ENCODE peak calls at places on chromosomes 7 and 10, in ten cellular contexts. R is upper lobe of right lung, Y is Karpas-422, C is cardiac muscle cell, I is neural progenitor cell, P is breast epithelium, F is foreskin fibroblast, G is uterus, W is AG09309, Q is hepatocyte. N is an unnamed sample.

GRCh38 chr7:27684491-27684890 is 21.8 kb upstream of the HIBADH start:
- DNase-seq in P (no peak), G (no peak), W (no peak), I (no peak), Q (no peak), R (no peak), C (no peak), F (no peak), Y (no peak), N (no peak)

GRCh38 chr10:133124357-133125211 is 35.4 kb upstream of the KNDC1 start:
- DNase-seq in I (peak), P (no peak), Y (no peak), G (no peak), Q (peak), W (no peak), C (peak), F (peak), R (peak), N (no peak)

GRCh38 chr7:148856035-148856881 is 27.8 kb downstream of the EZH2 start:
- DNase-seq in R (no peak), Q (peak), W (no peak), I (peak), F (no peak), G (no peak), C (peak), Y (peak), P (no peak), N (peak)

GRCh38 chr10:65931291-65932080 is 994.4 kb upstream of the LRRTM3 start:
- DNase-seq in G (no peak), Q (no peak), R (no peak), C (no peak), I (peak), Y (no peak), W (no peak), P (no peak), F (no peak), N (no peak)

GRCh38 chr7:42677751-42678231 is 234.1 kb downstream of the C7orf25 start:
- DNase-seq in C (peak), Q (peak), I (no peak), F (peak), G (peak), P (no peak), W (peak), R (no peak), Y (no peak), N (peak)

GRCh38 chr7:148909560-148909959 is 25.5 kb upstream of the EZH2 start:
- DNase-seq in F (no peak), C (no peak), W (no peak), Y (no peak), I (peak), G (no peak), R (no peak), P (no peak), Q (no peak), N (no peak)

GRCh38 chr10:93762979-93763391 is 5.2 kb downstream of the LGI1 start:
- DNase-seq in Y (no peak), I (no peak), G (no peak), P (no peak), R (no peak), C (no peak), W (no peak), F (no peak), Q (peak), N (no peak)

GRCh38 chr10:30184397-30185033 is 125.1 kb upstream of the JCAD start:
- DNase-seq in P (no peak), R (no peak), I (no peak), C (no peak), W (no peak), Q (peak), Y (no peak), F (no peak), G (no peak), N (no peak)

GRCh38 chr10:61503051-61503450 is 49.9 kb upstream of the TMEM26 start:
- DNase-seq in Q (no peak), C (no peak), F (peak), P (no peak), Y (no peak), R (no peak), W (peak), G (no peak), I (no peak), N (no peak)

GRCh38 chr10:102313221-102313896 is 68.0 kb downstream of the GBF1 start:
- DNase-seq in W (no peak), C (no peak), R (no peak), Y (no peak), Q (no peak), I (peak), G (no peak), P (no peak), F (peak), N (no peak)

GRCh38 chr10:35409094-35409582 is 72.8 kb downstream of the CCNY start:
- DNase-seq in P (no peak), F (peak), C (peak), G (no peak), W (peak), R (no peak), Y (no peak), I (no peak), Q (no peak), N (peak)

GRCh38 chr10:110845372-110845755 is 26.4 kb upstream of the PDCD4 start:
- DNase-seq in G (no peak), W (no peak), R (no peak), C (no peak), Y (no peak), I (no peak), F (no peak), Q (no peak), P (no peak), N (no peak)

GRCh38 chr10:68032113-68032512 is 43.0 kb downstream of the HERC4 start:
- DNase-seq in I (no peak), P (no peak), Q (peak), R (no peak), W (no peak), C (peak), F (no peak), Y (peak), G (no peak), N (no peak)

GRCh38 chr10:75105576-75106197 is 5.8 kb upstream of the SAMD8 start:
- DNase-seq in I (no peak), C (no peak), W (no peak), R (no peak), F (no peak), Q (no peak), Y (no peak), G (no peak), P (no peak), N (no peak)

GRCh38 chr10:48506147-48506917 is 98.5 kb downstream of the ARHGAP22 start:
- DNase-seq in G (no peak), I (no peak), Y (peak), Q (peak), C (peak), P (no peak), F (no peak), R (no peak), W (no peak), N (peak)

GRCh38 chr7:1990001-1990670 is 242.6 kb downstream of the MAD1L1 start:
- DNase-seq in R (no peak), Y (no peak), W (no peak), F (no peak), P (no peak), Q (no peak), C (no peak), I (no peak), G (peak), N (no peak)

GRCh38 chr7:114416089-114416990 is 1.7 kb downstream of the FOXP2 start:
- DNase-seq in G (no peak), P (no peak), W (no peak), C (no peak), Y (no peak), I (no peak), F (no peak), R (no peak), Q (no peak), N (no peak)

GRCh38 chr10:12934777-12935176 is 66.7 kb downstream of the CCDC3 start:
- DNase-seq in G (no peak), F (peak), Y (no peak), C (peak), P (no peak), W (no peak), I (no peak), Q (no peak), R (no peak), N (no peak)

GRCh38 chr10:84452006-84452405 is 123.6 kb downstream of the CCSER2 start:
- DNase-seq in F (no peak), Q (no peak), W (no peak), P (no peak), R (no peak), I (no peak), C (peak), G (no peak), Y (no peak), N (no peak)

GRCh38 chr7:49776994-49777393 is 3.6 kb downstream of the VWC2 start:
- DNase-seq in G (no peak), R (no peak), C (no peak), P (no peak), W (no peak), F (no peak), Q (no peak), I (peak), Y (no peak), N (no peak)

GRCh38 chr10:90862908-90863514 is 5.2 kb upstream of the HTR7 start:
- DNase-seq in Y (peak), W (no peak), F (no peak), I (peak), Q (peak), G (no peak), P (no peak), R (no peak), C (peak), N (no peak)

GRCh38 chr10:91229683-91230082 is 9.2 kb downstream of the PCGF5 start:
- DNase-seq in Y (no peak), W (no peak), I (no peak), Q (no peak), R (no peak), F (no peak), G (no peak), C (no peak), P (no peak), N (no peak)

GRCh38 chr7:86320886-86321285 is 322.8 kb upstream of the GRM3 start:
- DNase-seq in C (no peak), Y (no peak), W (no peak), G (no peak), R (no peak), F (no peak), I (peak), P (no peak), Q (no peak), N (no peak)

GRCh38 chr7:2903686-2904162 is 59.6 kb upstream of the GNA12 start:
- DNase-seq in I (no peak), R (no peak), Y (no peak), W (no peak), Q (no peak), C (peak), G (no peak), P (no peak), F (no peak), N (no peak)

GRCh38 chr10:69703766-69704191 is 73.7 kb downstream of the FAM241B start:
- DNase-seq in F (peak), G (no peak), Q (no peak), W (peak), C (peak), R (no peak), Y (no peak), P (no peak), I (no peak), N (no peak)

GRCh38 chr10:84820121-84820520 is 491.7 kb downstream of the CCSER2 start:
- DNase-seq in W (no peak), P (no peak), C (no peak), Y (peak), G (no peak), I (no peak), Q (no peak), R (no peak), F (no peak), N (peak)

GRCh38 chr7:386385-386784 is 96.4 kb downstream of the FOXL3 start:
- DNase-seq in F (no peak), I (no peak), C (no peak), P (peak), Q (no peak), G (peak), R (no peak), Y (no peak), W (no peak), N (no peak)

GRCh38 chr7:142894886-142895593 is 9.5 kb upstream of the TRPV6 start:
- DNase-seq in W (no peak), Y (no peak), P (no peak), R (no peak), G (no peak), C (no peak), I (no peak), Q (no peak), F (no peak), N (no peak)

GRCh38 chr10:110263164-110263563 is 41.6 kb downstream of the SMNDC1 start:
- DNase-seq in Y (no peak), P (no peak), F (no peak), Q (no peak), G (no peak), R (no peak), W (no peak), C (no peak), I (no peak), N (no peak)

GRCh38 chr10:43231523-43232078 is 35.3 kb downstream of the RASGEF1A start:
- DNase-seq in Q (no peak), Y (no peak), C (no peak), G (peak), I (no peak), R (peak), F (no peak), P (no peak), W (no peak), N (peak)

GRCh38 chr10:27998954-27999275 is at the start of gene ODAD2:
- DNase-seq in F (no peak), I (no peak), C (no peak), R (no peak), W (no peak), P (no peak), G (no peak), Y (no peak), Q (no peak), N (no peak)

GRCh38 chr10:98536551-98536950 is 89.8 kb upstream of the HPS1 start:
- DNase-seq in Q (peak), C (no peak), W (no peak), G (no peak), Y (no peak), F (peak), R (no peak), I (no peak), P (peak), N (peak)

DNA sequence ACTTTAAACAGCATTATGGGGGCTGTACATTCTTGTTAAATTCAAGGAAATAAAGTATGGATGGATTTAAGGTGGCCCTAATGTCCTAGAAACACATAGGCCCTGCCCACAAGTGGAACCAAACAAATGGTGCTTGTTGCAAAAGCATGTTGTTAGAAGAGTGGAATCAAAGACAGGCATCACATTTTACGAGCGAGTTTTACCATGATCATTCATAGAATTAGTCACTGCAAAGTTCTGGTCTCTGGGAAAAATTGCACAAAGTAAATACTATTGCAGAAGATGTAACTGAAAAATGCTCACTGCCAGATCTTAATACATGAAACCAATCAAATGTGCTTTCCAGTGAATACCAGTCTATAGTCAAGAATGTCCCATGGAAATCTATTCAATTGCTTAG is 677.1 kb downstream of the PARD3 start:
- DNase-seq in W (peak), Y (no peak), R (no peak), F (peak), Q (no peak), P (no peak), G (no peak), I (no peak), C (no peak), N (no peak)
- H3K4me3 ChIP-seq in W (no peak), Y (no peak), R (no peak), F (no peak), Q (no peak), P (no peak), G (no peak), I (no peak), C (no peak), N (no peak)

GRCh38 chr7:131010714-131011436 is 276.9 kb upstream of the KLF14 start:
- DNase-seq in G (no peak), W (no peak), P (no peak), Q (no peak), C (peak), Y (peak), R (no peak), I (no peak), F (peak), N (no peak)
- H3K4me3 ChIP-seq in G (no peak), W (no peak), P (no peak), Q (no peak), C (no peak), Y (no peak), R (no peak), I (no peak), F (no peak), N (no peak)

DNA sequence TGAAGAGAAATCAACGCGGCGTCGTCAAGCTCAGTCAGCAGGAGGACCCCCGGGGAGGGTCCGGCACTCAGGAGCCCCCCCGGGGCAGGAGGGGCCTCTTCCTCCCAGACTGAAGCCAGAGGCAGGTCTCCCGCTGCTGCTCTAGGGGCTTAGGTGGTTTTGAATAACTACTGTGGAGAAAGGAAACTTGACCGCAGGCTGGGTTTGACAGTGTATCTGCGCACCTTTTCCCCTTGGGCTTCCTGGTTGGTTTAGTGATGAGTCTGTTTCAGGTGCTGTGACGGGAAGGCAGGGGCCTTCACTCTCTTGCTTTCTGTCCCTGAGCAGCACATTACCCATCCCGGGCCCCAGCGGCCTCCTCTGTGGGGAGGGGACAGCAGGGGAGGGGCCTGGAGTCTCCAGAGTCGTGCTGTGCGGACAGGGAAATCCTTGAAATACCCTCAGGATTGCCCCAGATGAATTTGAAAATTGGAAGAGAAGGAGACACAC is 262.2 kb downstream of the ADARB2 start:
- DNase-seq in G (no peak), W (no peak), Q (no peak), I (no peak), C (no peak), F (no peak), R (no peak), P (no peak), Y (no peak), N (no peak)
- H3K4me3 ChIP-seq in G (no peak), W (no peak), Q (no peak), I (no peak), C (no peak), F (no peak), R (no peak), P (no peak), Y (no peak), N (no peak)

GRCh38 chr7:102044984-102045673 is 227.7 kb downstream of the CUX1 start:
- DNase-seq in I (peak), C (peak), R (peak), Y (no peak), W (peak), Q (peak), P (peak), F (peak), G (peak), N (peak)
- H3K4me3 ChIP-seq in I (no peak), C (no peak), R (no peak), Y (no peak), W (no peak), Q (no peak), P (peak), F (peak), G (no peak), N (peak)

GRCh38 chr10:77051837-77052236 is 585.8 kb downstream of the KCNMA1 start:
- DNase-seq in Y (no peak), I (no peak), F (no peak), W (no peak), R (no peak), C (no peak), P (no peak), G (no peak), Q (no peak), N (no peak)

GRCh38 chr10:77052592-77052991 is 585.0 kb downstream of the KCNMA1 start:
- DNase-seq in Q (no peak), W (no peak), R (no peak), G (no peak), I (no peak), C (no peak), P (no peak), F (no peak), Y (no peak), N (no peak)

GRCh38 chr10:77049146-77049545 is 588.5 kb downstream of the KCNMA1 start:
- DNase-seq in W (no peak), F (no peak), R (no peak), C (no peak), P (no peak), I (no peak), G (no peak), Q (no peak), Y (no peak), N (no peak)

GRCh38 chr10:77045046-77045445 is 592.6 kb downstream of the KCNMA1 start:
- DNase-seq in Q (no peak), P (no peak), W (no peak), I (no peak), G (no peak), R (no peak), C (no peak), F (no peak), Y (no peak), N (no peak)

DNA sequence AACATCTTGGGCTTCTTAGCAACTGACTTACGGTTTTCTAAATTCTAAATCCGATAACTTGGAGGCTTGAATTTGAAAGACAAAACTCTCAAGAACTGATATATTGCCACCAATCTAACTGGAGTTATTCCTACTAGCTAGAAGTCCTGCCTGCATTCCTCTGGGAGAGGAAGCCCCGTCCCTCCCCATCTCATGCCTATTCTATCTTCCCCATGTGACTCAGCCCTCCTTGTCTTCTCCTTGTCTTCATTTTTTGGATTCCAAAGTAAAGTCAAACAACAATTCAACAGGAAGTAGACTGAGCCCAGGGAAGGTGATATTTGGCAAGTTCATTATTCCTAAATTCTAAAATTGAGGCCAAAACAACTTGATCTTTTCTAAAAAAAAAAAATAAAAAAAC is 587.7 kb downstream of the KCNMA1 start:
- DNase-seq in F (no peak), R (no peak), C (peak), I (no peak), W (no peak), G (no peak), Q (no peak), P (no peak), Y (no peak), N (no peak)
- H3K4me3 ChIP-seq in F (no peak), R (no peak), C (no peak), I (no peak), W (no peak), G (no peak), Q (no peak), P (no peak), Y (no peak), N (no peak)

GRCh38 chr7:15749631-15750030 is 63.1 kb upstream of the MEOX2 start:
- DNase-seq in G (no peak), R (no peak), Y (no peak), P (no peak), C (no peak), W (no peak), Q (no peak), F (no peak), I (no peak), N (no peak)

GRCh38 chr7:15753834-15754600 is 67.5 kb upstream of the MEOX2 start:
- DNase-seq in W (peak), F (no peak), R (no peak), G (no peak), I (no peak), Q (no peak), P (no peak), Y (no peak), C (no peak), N (no peak)

GRCh38 chr7:15750741-15751140 is 64.3 kb upstream of the MEOX2 start:
- DNase-seq in G (no peak), C (no peak), P (no peak), W (no peak), Q (no peak), F (peak), I (no peak), Y (no peak), R (no peak), N (peak)

GRCh38 chr7:15747187-15748111 is 61.0 kb upstream of the MEOX2 start:
- DNase-seq in Q (no peak), W (no peak), Y (no peak), C (peak), G (peak), P (no peak), F (no peak), R (no peak), I (no peak), N (no peak)

DNA sequence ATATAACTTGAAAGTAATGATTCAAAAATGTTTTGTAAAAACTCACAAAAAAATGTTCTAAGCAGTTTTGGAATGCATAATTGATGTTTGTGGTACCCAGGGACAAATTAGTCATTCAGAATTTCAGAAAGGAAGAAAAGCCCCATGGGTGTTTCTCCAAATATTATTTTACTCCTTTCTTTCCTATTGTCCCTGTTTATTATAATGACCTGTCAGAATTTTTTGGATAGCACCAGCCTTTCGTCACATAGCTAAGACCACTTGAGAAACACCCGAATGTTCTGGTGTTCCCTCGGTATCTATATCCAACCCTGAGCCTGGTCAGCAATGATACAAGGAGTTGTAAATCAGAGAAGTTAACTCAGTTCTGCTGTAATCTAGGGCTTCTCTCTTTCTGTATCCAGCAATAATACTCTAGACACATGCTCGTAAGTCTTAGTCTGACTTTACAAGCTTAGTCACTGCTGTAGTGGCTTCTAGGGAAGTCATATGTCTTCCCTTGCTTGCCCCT is 64.8 kb upstream of the MEOX2 start:
- DNase-seq in I (no peak), W (peak), Q (no peak), R (no peak), F (peak), P (no peak), Y (no peak), C (no peak), G (no peak), N (no peak)
- H3K4me3 ChIP-seq in I (no peak), W (no peak), Q (no peak), R (no peak), F (no peak), P (no peak), Y (no peak), C (no peak), G (no peak), N (no peak)